ENCODE peak calls at places on chromosomes 13 and 19, in eight cellular contexts. F, K, L, D, B, A, M and E are unnamed samples.

GRCh38 chr13:112229992-112230872 is 145.9 kb upstream of the SPACA7 start:
- DNase-seq in F (no peak), K (no peak), L (no peak), D (no peak), B (no peak), A (no peak), M (no peak), E (no peak)

GRCh38 chr19:55391702-55392615 is 6.2 kb downstream of the RPL28 start:
- DNase-seq in F (no peak), K (no peak), L (no peak), D (no peak), B (no peak), A (no peak), M (no peak), E (no peak)

GRCh38 chr13:22227895-22228294 is 557.0 kb downstream of the FGF9 start:
- DNase-seq in F (no peak), K (no peak), L (no peak), D (no peak), B (no peak), A (no peak), M (peak), E (no peak)

GRCh38 chr19:50460161-50460765 is 16.0 kb upstream of the EMC10 start:
- DNase-seq in F (no peak), K (no peak), L (no peak), D (no peak), B (no peak), A (peak), M (peak), E (no peak)

GRCh38 chr13:101499406-101499805 is 46.9 kb downstream of the ITGBL1 start:
- DNase-seq in F (no peak), K (no peak), L (no peak), D (no peak), B (no peak), A (no peak), M (no peak), E (no peak)

GRCh38 chr13:30111810-30112209 is 195.5 kb downstream of the KATNAL1 start:
- DNase-seq in F (no peak), K (no peak), L (no peak), D (no peak), B (no peak), A (peak), M (no peak), E (no peak)

GRCh38 chr19:40348961-40349507 is 539 bp downstream of the PLD3 start:
- DNase-seq in F (no peak), K (no peak), L (peak), D (no peak), B (no peak), A (peak), M (no peak), E (peak)

GRCh38 chr13:39107484-39108040 is 69.3 kb downstream of the NHLRC3 start:
- DNase-seq in F (no peak), K (no peak), L (no peak), D (no peak), B (no peak), A (no peak), M (no peak), E (no peak)

GRCh38 chr13:89163081-89163480 is 1491.9 kb downstream of the SLITRK5 start:
- DNase-seq in F (no peak), K (no peak), L (no peak), D (no peak), B (no peak), A (no peak), M (no peak), E (peak)

GRCh38 chr19:15129856-15130580 is 22.8 kb downstream of the SYDE1 start:
- DNase-seq in F (no peak), K (no peak), L (no peak), D (peak), B (peak), A (no peak), M (no peak), E (peak)

GRCh38 chr19:17001603-17002183 is 24.9 kb downstream of the CPAMD8 start:
- DNase-seq in F (no peak), K (no peak), L (no peak), D (no peak), B (no peak), A (no peak), M (no peak), E (no peak)

GRCh38 chr19:35013047-35013819 is 13.1 kb downstream of the GRAMD1A start:
- DNase-seq in F (peak), K (peak), L (peak), D (peak), B (peak), A (peak), M (no peak), E (peak)

GRCh38 chr19:43664008-43664407 is 6.0 kb downstream of the PLAUR start:
- DNase-seq in F (no peak), K (no peak), L (no peak), D (no peak), B (no peak), A (no peak), M (peak), E (peak)

GRCh38 chr13:66234159-66234558 is 996.0 kb downstream of the PCDH9 start:
- DNase-seq in F (no peak), K (no peak), L (no peak), D (no peak), B (no peak), A (no peak), M (no peak), E (no peak)

GRCh38 chr19:3162418-3163229 is 15.9 kb upstream of the S1PR4 start:
- DNase-seq in F (no peak), K (no peak), L (no peak), D (no peak), B (no peak), A (peak), M (no peak), E (no peak)

GRCh38 chr13:98014766-98015165 is 61.3 kb downstream of the IPO5 start:
- DNase-seq in F (no peak), K (no peak), L (no peak), D (no peak), B (no peak), A (no peak), M (no peak), E (no peak)

GRCh38 chr19:33438016-33438671 is 64.6 kb downstream of the CEBPG start:
- DNase-seq in F (peak), K (no peak), L (no peak), D (no peak), B (peak), A (peak), M (no peak), E (no peak)

GRCh38 chr13:113916330-113916815 is 52.5 kb upstream of the GAS6 start:
- DNase-seq in F (no peak), K (no peak), L (peak), D (peak), B (no peak), A (no peak), M (no peak), E (no peak)
- TF ChIP-seq EP300 in F (no peak), K (no peak), L (no peak), D (no peak), B (no peak), A (no peak), M (no peak), E (no peak)

GRCh38 chr13:80137994-80138393 is 202.9 kb downstream of the SPRY2 start:
- DNase-seq in F (no peak), K (no peak), L (no peak), D (no peak), B (no peak), A (no peak), M (no peak), E (no peak)

GRCh38 chr13:80131204-80131603 is 209.7 kb downstream of the SPRY2 start:
- DNase-seq in F (peak), K (peak), L (peak), D (peak), B (peak), A (peak), M (no peak), E (peak)

GRCh38 chr13:80134360-80134759 is 206.6 kb downstream of the SPRY2 start:
- DNase-seq in F (no peak), K (no peak), L (no peak), D (no peak), B (no peak), A (no peak), M (no peak), E (no peak)

GRCh38 chr13:80133631-80134083 is 207.3 kb downstream of the SPRY2 start:
- DNase-seq in F (no peak), K (peak), L (no peak), D (no peak), B (no peak), A (no peak), M (no peak), E (peak)

DNA sequence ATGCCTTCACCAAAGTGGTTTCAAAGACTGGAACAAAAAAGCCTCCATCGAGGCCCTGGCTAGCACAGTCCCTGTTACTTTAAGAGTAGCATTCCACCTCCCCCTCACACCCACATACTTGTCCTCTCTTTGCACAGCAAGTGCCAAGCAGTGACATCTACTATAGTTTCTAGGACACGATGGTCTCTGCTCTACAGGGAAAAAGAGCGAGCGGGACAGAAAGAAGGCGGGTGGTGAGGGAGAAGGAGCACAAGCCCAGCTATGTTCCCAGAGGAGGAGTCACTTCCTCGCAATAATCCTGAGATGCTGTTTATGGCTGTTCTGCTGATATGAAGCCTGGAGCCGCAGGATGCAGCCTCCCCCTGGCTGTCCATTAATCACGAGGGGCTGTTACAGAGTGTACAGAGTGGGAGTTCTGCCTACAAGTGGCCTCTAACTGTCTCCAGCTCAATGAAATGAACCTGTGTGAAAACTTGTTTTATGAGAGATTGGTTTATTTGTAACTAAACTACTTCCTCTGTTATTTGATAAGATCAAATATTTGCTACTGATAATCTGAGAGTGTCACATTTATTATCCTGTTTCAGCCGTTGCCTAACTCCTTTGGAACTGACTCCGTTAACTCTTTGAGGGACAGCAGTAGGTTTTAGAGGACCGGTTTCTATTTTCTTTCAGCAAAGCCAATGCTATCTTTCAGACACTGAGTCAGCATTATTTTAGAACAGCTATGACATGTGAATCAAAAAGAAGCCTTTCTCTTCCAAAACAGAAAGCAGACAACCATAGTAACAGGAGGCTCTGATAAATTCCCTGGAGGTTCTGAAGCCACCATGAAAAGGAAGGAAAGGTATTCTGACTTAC is 208.0 kb downstream of the SPRY2 start:
- DNase-seq in F (peak), K (peak), L (peak), D (peak), B (peak), A (peak), M (no peak), E (peak)
- TF ChIP-seq POLR2A in F (no peak), K (peak), L (peak), D (no peak), B (no peak), A (no peak), M (no peak), E (peak)

GRCh38 chr19:10863107-10863700 is 8.1 kb upstream of the CARM1 start:
- DNase-seq in F (peak), K (no peak), L (no peak), D (no peak), B (no peak), A (no peak), M (no peak), E (no peak)
- TF ChIP-seq EP300 in F (no peak), K (no peak), L (no peak), D (no peak), B (no peak), A (no peak), M (no peak), E (no peak)

DNA sequence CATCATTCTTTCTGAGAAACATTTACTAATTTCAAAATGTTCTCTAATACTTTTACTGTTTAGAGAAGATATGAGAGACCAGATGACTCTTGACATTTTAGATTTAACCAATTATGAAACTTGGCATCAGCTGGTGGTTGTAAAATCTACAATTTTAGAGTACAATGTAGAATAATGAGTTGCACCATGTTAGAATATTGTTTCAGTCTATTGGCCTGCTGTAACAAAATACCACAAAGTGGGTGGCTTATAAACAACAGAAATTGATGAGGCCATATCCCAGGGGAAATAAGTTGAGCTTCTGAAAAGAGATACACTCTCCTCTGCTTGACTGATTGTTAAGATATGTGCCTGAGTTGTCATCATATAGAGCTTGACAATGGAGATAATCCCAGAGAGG is 373.0 kb upstream of the SLITRK1 start:
- DNase-seq in F (no peak), K (no peak), L (no peak), D (no peak), B (no peak), A (no peak), M (no peak), E (no peak)
- TF ChIP-seq POLR2A in F (no peak), K (no peak), L (no peak), D (no peak), B (no peak), A (no peak), M (no peak), E (no peak)